ENCODE peak calls at places on chromosomes 12 and 14, in seven cellular contexts. K, P, F, M, N, W and S are unnamed samples.

GRCh38 chr12:52145228-52145940 is 46.4 kb downstream of the KRT80 start:
- DNase-seq in K (no peak), P (peak), F (no peak), M (no peak), N (no peak), W (no peak), S (no peak)

GRCh38 chr12:119206348-119207075 is 27.8 kb downstream of the HSPB8 start:
- DNase-seq in K (no peak), P (no peak), F (no peak), M (no peak), N (no peak), W (no peak), S (no peak)

GRCh38 chr12:68912916-68913315 is 20.1 kb downstream of the CPM start:
- DNase-seq in K (no peak), P (no peak), F (no peak), M (no peak), N (no peak), W (no peak), S (no peak)

GRCh38 chr12:69698769-69699540 is at the start of gene BEST3:
- DNase-seq in K (no peak), P (no peak), F (no peak), M (no peak), N (no peak), W (no peak), S (peak)

GRCh38 chr14:96634481-96634880 is 132.3 kb downstream of the PAPOLA start:
- DNase-seq in K (no peak), P (no peak), F (no peak), M (no peak), N (no peak), W (no peak), S (no peak)

GRCh38 chr12:79547735-79548347 is 142.9 kb downstream of the PAWR start:
- DNase-seq in K (no peak), P (peak), F (peak), M (no peak), N (peak), W (no peak), S (peak)

GRCh38 chr14:69612014-69612758 is 790 bp downstream of the SUSD6 start:
- DNase-seq in K (peak), P (peak), F (no peak), M (no peak), N (no peak), W (peak), S (peak)

GRCh38 chr14:35821546-35822411 is 4.4 kb upstream of the BRMS1L start:
- DNase-seq in K (no peak), P (no peak), F (no peak), M (no peak), N (no peak), W (no peak), S (peak)

GRCh38 chr12:132623072-132623869 is 4.7 kb downstream of the P2RX2 start:
- DNase-seq in K (no peak), P (no peak), F (no peak), M (no peak), N (no peak), W (no peak), S (peak)

GRCh38 chr12:117162167-117162539 is 28.1 kb downstream of the FBXO21 start:
- DNase-seq in K (no peak), P (no peak), F (no peak), M (no peak), N (no peak), W (no peak), S (no peak)

GRCh38 chr14:99727096-99727870 is 43.2 kb downstream of the CYP46A1 start:
- DNase-seq in K (no peak), P (no peak), F (no peak), M (peak), N (no peak), W (no peak), S (no peak)

GRCh38 chr12:116687888-116688287 is 50.0 kb downstream of the SPRING1 start:
- DNase-seq in K (no peak), P (no peak), F (peak), M (no peak), N (no peak), W (no peak), S (peak)

GRCh38 chr14:50001146-50001998 is 108.5 kb downstream of the ARF6 start:
- DNase-seq in K (peak), P (peak), F (no peak), M (no peak), N (peak), W (peak), S (peak)

GRCh38 chr14:29643415-29644206 is 284.0 kb downstream of the PRKD1 start:
- DNase-seq in K (no peak), P (no peak), F (no peak), M (no peak), N (peak), W (no peak), S (peak)

GRCh38 chr12:95851609-95852008 is 7.1 kb upstream of the SNRPF start:
- DNase-seq in K (no peak), P (no peak), F (no peak), M (no peak), N (no peak), W (no peak), S (no peak)

GRCh38 chr12:22702690-22703089 is 77.7 kb downstream of the ETNK1 start:
- DNase-seq in K (no peak), P (no peak), F (no peak), M (no peak), N (no peak), W (no peak), S (no peak)

GRCh38 chr14:23183479-23183878 is at the start of gene SLC7A8:
- DNase-seq in K (no peak), P (no peak), F (peak), M (peak), N (no peak), W (no peak), S (peak)

GRCh38 chr14:41824441-41824840 is 217.8 kb downstream of the LRFN5 start:
- DNase-seq in K (no peak), P (no peak), F (no peak), M (no peak), N (no peak), W (no peak), S (no peak)

GRCh38 chr12:96497800-96498199 is 8.4 kb downstream of the CFAP54 start:
- DNase-seq in K (no peak), P (no peak), F (no peak), M (no peak), N (no peak), W (no peak), S (no peak)

GRCh38 chr12:59027199-59027598 is 106.9 kb upstream of the LRIG3 start:
- DNase-seq in K (no peak), P (no peak), F (no peak), M (no peak), N (no peak), W (no peak), S (peak)

GRCh38 chr12:96070670-96071279 is 35.4 kb upstream of the LTA4H start:
- DNase-seq in K (no peak), P (no peak), F (no peak), M (no peak), N (no peak), W (no peak), S (peak)

GRCh38 chr12:71955946-71956345 is 17.3 kb downstream of the TPH2 start:
- DNase-seq in K (no peak), P (no peak), F (no peak), M (no peak), N (no peak), W (no peak), S (no peak)

GRCh38 chr12:105418821-105419291 is 88.4 kb downstream of the C12orf75 start:
- DNase-seq in K (no peak), P (no peak), F (no peak), M (no peak), N (no peak), W (no peak), S (no peak)

GRCh38 chr14:100428727-100429126 is 105.6 kb downstream of the SLC25A47 start:
- DNase-seq in K (no peak), P (no peak), F (no peak), M (no peak), N (peak), W (no peak), S (no peak)

GRCh38 chr12:14264316-14264715 is 101.2 kb upstream of the ATF7IP start:
- DNase-seq in K (no peak), P (no peak), F (no peak), M (no peak), N (no peak), W (no peak), S (no peak)

GRCh38 chr12:24398605-24399004 is 449.1 kb upstream of the SOX5 start:
- DNase-seq in K (no peak), P (no peak), F (no peak), M (no peak), N (no peak), W (no peak), S (no peak)